ENCODE peak calls at places on chromosomes 6 and 20, in five cellular contexts. N, B, R, U and C are unnamed samples.

GRCh38 chr6:25050356-25050755 is 114.6 kb upstream of the RIPOR2 start:
- DNase-seq in N (peak), B (no peak), U (peak), R (no peak), C (no peak)

GRCh38 chr20:46286380-46286779 is 21.9 kb downstream of the CDH22 start:
- DNase-seq in B (no peak), R (no peak), N (no peak), U (no peak), C (no peak)

GRCh38 chr6:138300469-138300868 is 77.2 kb upstream of the SMIM28 start:
- DNase-seq in N (no peak), U (no peak), B (no peak), R (no peak), C (no peak)

GRCh38 chr6:54238407-54238806 is 69.8 kb upstream of the TINAG start:
- DNase-seq in R (no peak), N (no peak), B (no peak), U (peak), C (no peak)

GRCh38 chr6:136767583-136768307 is 24.5 kb downstream of the MAP3K5 start:
- DNase-seq in R (no peak), U (no peak), B (no peak), N (no peak), C (no peak)

GRCh38 chr6:166989427-166990034 is 9.7 kb upstream of the CEP43 start:
- DNase-seq in R (peak), N (peak), U (peak), B (no peak), C (no peak)

GRCh38 chr6:25427549-25427948 is 148.4 kb downstream of the CARMIL1 start:
- DNase-seq in R (no peak), N (no peak), U (no peak), B (no peak), C (no peak)

GRCh38 chr6:55443238-55444134 is 116.2 kb downstream of the GFRAL start:
- DNase-seq in U (peak), R (no peak), B (no peak), N (no peak), C (no peak)

GRCh38 chr20:44644384-44645131 is 6.9 kb downstream of the ADA start:
- DNase-seq in N (peak), B (no peak), R (peak), U (no peak), C (no peak)